ENCODE peak calls at places on chromosomes 3 and 15, in seven cellular contexts. I is neuronal stem cell, B is IMR-90, Y is H9, D is mesenchymal stem cell, G is mesendoderm, Z is trophoblast cell. R is an unnamed sample.

GRCh38 chr3:32373844-32374243 is 17.8 kb upstream of the CMTM7 start:
- DNase-seq in I (no peak), B (no peak), Y (no peak), D (no peak), G (no peak), Z (no peak), R (no peak)

GRCh38 chr3:73813978-73814292 is 189.2 kb upstream of the PDZRN3 start:
- DNase-seq in I (no peak), B (no peak), Y (no peak), D (no peak), G (no peak), Z (no peak), R (no peak)

GRCh38 chr3:57434041-57434440 is 110.1 kb downstream of the DNAH12 start:
- DNase-seq in I (no peak), B (peak), Y (no peak), D (peak), G (peak), Z (no peak), R (no peak)

GRCh38 chr15:67177750-67178149 is 76.7 kb downstream of the AAGAB start:
- DNase-seq in I (no peak), B (peak), Y (no peak), D (peak), G (no peak), Z (peak), R (no peak)

GRCh38 chr15:99467338-99467720 is 98.5 kb upstream of the MEF2A start:
- DNase-seq in I (no peak), B (no peak), Y (no peak), D (no peak), G (no peak), Z (no peak), R (no peak)

GRCh38 chr3:186635532-186635931 is 4.7 kb upstream of the FETUB start:
- DNase-seq in I (no peak), B (no peak), Y (no peak), D (no peak), G (no peak), Z (no peak), R (no peak)

GRCh38 chr3:134090031-134090430 is 60.3 kb upstream of the SLCO2A1 start:
- DNase-seq in I (no peak), B (peak), Y (no peak), D (peak), G (no peak), Z (no peak), R (no peak)

GRCh38 chr3:48423883-48424695 is 5.8 kb downstream of the PLXNB1 start:
- DNase-seq in I (no peak), B (no peak), Y (no peak), D (no peak), G (no peak), Z (no peak), R (no peak)

GRCh38 chr15:90114451-90114901 is 12.2 kb upstream of the IDH2 start:
- DNase-seq in I (no peak), B (no peak), Y (no peak), D (peak), G (no peak), Z (peak), R (no peak)

GRCh38 chr15:71151061-71151460 is 35.8 kb downstream of the THSD4 start:
- DNase-seq in I (no peak), B (peak), Y (no peak), D (no peak), G (peak), Z (no peak), R (no peak)

GRCh38 chr15:100988874-100989273 is 69.7 kb downstream of the LRRK1 start:
- DNase-seq in I (no peak), B (no peak), Y (no peak), D (no peak), G (no peak), Z (no peak), R (no peak)

GRCh38 chr3:51796859-51797258 is 17.8 kb upstream of the IQCF6 start:
- DNase-seq in I (no peak), B (no peak), Y (no peak), D (no peak), G (no peak), Z (no peak), R (peak)

GRCh38 chr15:58795825-58796224 is 24.7 kb downstream of the MINDY2 start:
- DNase-seq in I (no peak), B (no peak), Y (no peak), D (no peak), G (no peak), Z (no peak), R (no peak)

GRCh38 chr15:66802087-66803001 is 100.3 kb downstream of the SMAD6 start:
- DNase-seq in I (no peak), B (peak), Y (no peak), D (peak), G (no peak), Z (peak), R (no peak)

GRCh38 chr3:42873216-42873982 is 2.3 kb downstream of the CYP8B1 start:
- DNase-seq in I (no peak), B (no peak), Y (no peak), D (no peak), G (no peak), Z (no peak), R (no peak)

GRCh38 chr3:175432338-175433025 is 573.3 kb downstream of the NAALADL2 start:
- DNase-seq in I (no peak), B (peak), Y (no peak), D (peak), G (no peak), Z (no peak), R (no peak)

GRCh38 chr15:40444741-40445140 is 4.0 kb downstream of the BAHD1 start:
- DNase-seq in I (no peak), B (no peak), Y (no peak), D (no peak), G (no peak), Z (no peak), R (no peak)

GRCh38 chr3:46665763-46666470 is 27.6 kb downstream of the ALS2CL start:
- DNase-seq in I (no peak), B (no peak), Y (peak), D (no peak), G (no peak), Z (no peak), R (no peak)

GRCh38 chr3:106811376-106811775 is 565.9 kb upstream of the CCDC54 start:
- DNase-seq in I (no peak), B (peak), Y (no peak), D (peak), G (no peak), Z (no peak), R (no peak)

GRCh38 chr15:40847225-40847961 is 3.5 kb downstream of the SPINT1 start:
- DNase-seq in I (no peak), B (peak), Y (peak), D (peak), G (peak), Z (no peak), R (no peak)

GRCh38 chr3:52317601-52318000 is 1.5 kb downstream of the DNAH1 start:
- DNase-seq in I (peak), B (peak), Y (peak), D (peak), G (peak), Z (peak), R (peak)

GRCh38 chr3:27559835-27560234 is 75.7 kb upstream of the SLC4A7 start:
- DNase-seq in I (no peak), B (peak), Y (no peak), D (no peak), G (peak), Z (peak), R (no peak)

DNA sequence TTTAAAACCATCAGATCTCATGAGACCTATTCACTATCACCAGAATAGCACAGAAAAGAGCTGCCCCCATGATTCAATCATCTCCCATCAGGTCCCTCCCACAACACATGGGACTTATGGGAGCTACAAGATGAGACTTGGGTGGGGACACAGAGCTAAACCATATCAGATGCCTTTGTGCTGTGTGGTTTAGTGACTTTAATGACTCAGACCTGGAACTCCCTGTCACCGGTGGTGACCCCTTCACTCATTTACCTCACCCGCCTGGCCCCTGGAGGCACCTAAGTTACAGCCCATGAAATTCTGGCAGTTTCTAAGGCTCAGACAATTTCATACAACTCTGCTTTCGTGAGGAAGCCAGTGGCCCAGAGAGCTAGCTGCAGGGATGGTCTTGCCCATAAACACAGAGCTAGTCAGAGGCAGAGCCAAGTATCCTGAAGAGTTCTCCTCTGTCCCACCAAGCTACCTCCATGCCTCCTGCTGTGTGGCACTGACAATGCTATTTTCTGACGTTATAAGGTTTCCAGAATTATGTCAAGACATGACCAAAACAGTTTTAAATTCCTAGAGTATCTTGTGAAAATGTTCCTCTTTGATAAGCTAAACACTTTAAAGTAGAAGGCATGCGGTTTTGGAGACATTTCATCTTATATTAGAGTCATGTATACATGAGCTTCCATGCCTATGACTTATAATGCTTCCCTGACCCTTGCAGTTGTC is 231.1 kb upstream of the IL12A start:
- DNase-seq in I (no peak), B (peak), Y (no peak), D (no peak), G (no peak), Z (no peak), R (no peak)
- H2BK120ac ChIP-seq in I (no peak), B (peak), Y (no peak), D (no peak), G (no peak), Z (no peak), R (no peak)

GRCh38 chr3:34301313-34301712 is 502.9 kb downstream of the PDCD6IP start:
- DNase-seq in I (peak), B (no peak), Y (no peak), D (no peak), G (no peak), Z (no peak), R (no peak)
- H2BK120ac ChIP-seq in I (no peak), B (no peak), Y (no peak), D (no peak), G (no peak), Z (peak), R (no peak)

GRCh38 chr3:61790411-61790810 is 229.0 kb downstream of the PTPRG start:
- DNase-seq in I (no peak), B (no peak), Y (no peak), D (no peak), G (no peak), Z (no peak), R (no peak)

GRCh38 chr3:61789861-61790260 is 228.5 kb downstream of the PTPRG start:
- DNase-seq in I (no peak), B (no peak), Y (no peak), D (no peak), G (no peak), Z (no peak), R (no peak)

GRCh38 chr3:61783993-61784718 is 222.8 kb downstream of the PTPRG start:
- DNase-seq in I (no peak), B (peak), Y (no peak), D (no peak), G (no peak), Z (no peak), R (no peak)

GRCh38 chr3:61793056-61793455 is 231.7 kb downstream of the PTPRG start:
- DNase-seq in I (no peak), B (no peak), Y (no peak), D (no peak), G (no peak), Z (no peak), R (no peak)

GRCh38 chr3:61788623-61789507 is 227.5 kb downstream of the PTPRG start:
- DNase-seq in I (no peak), B (no peak), Y (no peak), D (no peak), G (peak), Z (no peak), R (no peak)
- H2BK120ac ChIP-seq in I (no peak), B (no peak), Y (no peak), D (no peak), G (no peak), Z (no peak), R (no peak)

GRCh38 chr3:184814214-184814613 is 2.2 kb downstream of the VPS8 start:
- DNase-seq in I (no peak), B (peak), Y (no peak), D (peak), G (no peak), Z (no peak), R (no peak)
- H2BK120ac ChIP-seq in I (no peak), B (no peak), Y (no peak), D (no peak), G (no peak), Z (no peak), R (no peak)

DNA sequence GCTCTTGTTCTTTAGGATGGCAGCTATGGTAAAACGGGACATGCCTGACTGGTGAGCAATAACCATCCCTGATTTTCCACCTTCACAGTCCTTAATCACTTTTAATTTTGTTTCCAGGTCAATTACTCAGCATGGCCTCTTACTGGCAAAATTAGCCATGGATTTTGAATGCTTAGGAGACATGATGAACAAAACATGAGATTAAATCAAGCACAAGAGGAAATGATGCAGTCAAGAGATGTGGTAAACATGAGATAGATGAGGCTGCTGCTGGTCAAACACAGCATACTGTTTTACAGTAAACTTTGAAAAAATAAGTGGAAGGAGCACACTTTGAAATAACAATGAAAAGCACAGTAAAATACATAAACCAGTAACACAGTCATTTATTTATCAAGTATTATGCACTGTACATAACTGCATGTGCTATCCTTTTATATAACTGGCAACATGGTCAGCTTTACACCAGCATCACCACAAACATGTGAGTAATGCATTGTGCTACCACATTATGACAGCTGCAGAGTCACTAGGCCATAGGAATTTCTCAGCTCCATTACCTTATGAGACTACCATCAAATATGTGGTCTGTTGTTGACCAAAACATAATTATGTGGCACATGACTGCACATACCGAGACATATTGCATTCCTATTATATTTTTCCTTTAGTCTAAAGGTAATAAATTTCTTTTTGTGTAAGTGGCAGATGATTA is 30.1 kb upstream of the ZNF502 start:
- DNase-seq in I (no peak), B (peak), Y (no peak), D (peak), G (no peak), Z (peak), R (no peak)
- H2BK120ac ChIP-seq in I (no peak), B (no peak), Y (no peak), D (no peak), G (no peak), Z (no peak), R (no peak)

DNA sequence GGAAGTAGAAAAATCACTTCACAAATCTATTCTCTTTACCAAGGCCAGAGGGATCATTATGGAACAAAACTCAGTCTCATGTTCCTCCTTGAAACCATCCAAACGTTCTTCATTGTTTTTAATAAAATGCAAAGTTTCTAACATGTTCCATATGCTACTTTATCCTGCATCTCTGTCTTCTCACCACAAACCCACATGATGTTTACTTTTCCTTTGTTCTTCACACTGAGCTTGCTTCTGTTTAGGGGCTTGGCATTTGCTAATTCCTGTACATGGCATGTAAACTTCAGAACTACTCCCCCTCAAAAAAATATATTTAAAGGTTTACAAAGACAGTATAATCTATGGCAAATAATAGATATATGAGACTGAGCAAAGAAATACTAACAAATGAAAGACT is 651.4 kb downstream of the OTOL1 start:
- DNase-seq in I (no peak), B (no peak), Y (no peak), D (no peak), G (no peak), Z (no peak), R (no peak)
- H2BK120ac ChIP-seq in I (no peak), B (no peak), Y (no peak), D (no peak), G (no peak), Z (no peak), R (no peak)

GRCh38 chr3:114259566-114259965 is 22.2 kb upstream of the ZNF80 start:
- DNase-seq in I (no peak), B (no peak), Y (no peak), D (no peak), G (no peak), Z (no peak), R (no peak)
- H2BK120ac ChIP-seq in I (no peak), B (no peak), Y (no peak), D (no peak), G (no peak), Z (no peak), R (no peak)

GRCh38 chr3:142353571-142353970 is 94.3 kb downstream of the XRN1 start:
- DNase-seq in I (no peak), B (peak), Y (no peak), D (peak), G (no peak), Z (no peak), R (no peak)
- H2BK120ac ChIP-seq in I (no peak), B (no peak), Y (no peak), D (no peak), G (no peak), Z (no peak), R (no peak)

DNA sequence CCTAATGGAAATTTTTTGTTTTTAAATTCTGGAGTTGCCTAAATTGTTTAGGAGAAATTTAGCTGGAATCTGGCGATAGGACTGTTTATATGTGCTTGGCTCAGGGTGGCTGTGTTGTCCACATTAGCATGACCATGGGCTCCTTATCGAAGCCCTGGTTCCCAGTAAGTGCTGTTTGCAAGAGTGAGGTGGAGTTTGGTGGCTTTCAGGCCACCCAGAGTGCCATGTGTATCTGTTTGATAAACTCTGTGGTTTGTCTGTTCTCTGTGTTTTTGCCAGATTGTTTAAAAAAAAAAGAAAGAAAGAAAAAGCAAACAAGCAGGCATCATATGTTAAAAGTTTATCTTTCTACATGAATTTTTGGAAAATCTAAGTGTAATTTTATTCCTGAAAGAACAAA is 51.5 kb downstream of the PLCL2 start:
- DNase-seq in I (no peak), B (no peak), Y (no peak), D (no peak), G (no peak), Z (no peak), R (no peak)
- H2BK120ac ChIP-seq in I (no peak), B (no peak), Y (no peak), D (no peak), G (no peak), Z (no peak), R (no peak)

GRCh38 chr3:127039719-127040118 is 56.8 kb downstream of the PLXNA1 start:
- DNase-seq in I (no peak), B (no peak), Y (no peak), D (no peak), G (no peak), Z (no peak), R (no peak)
- H2BK120ac ChIP-seq in I (no peak), B (no peak), Y (no peak), D (no peak), G (no peak), Z (no peak), R (no peak)

R was measured in H1.